ENCODE peak calls at places on chromosomes 5 and 9, in eight cellular contexts. O is CD8-positive, alpha-beta memory T cell; L is activated naive CD8-positive, alpha-beta T cell treated with anti-CD3 and anti-CD28 coated beads for 36 hours; G is cardiac muscle cell; H is A172; E is mucosa of gallbladder; C is HFF-Myc; W is lower lobe of right lung. T is an unnamed sample.

GRCh38 chr5:125376059-125376641 is 629.7 kb upstream of the ZNF608 start:
- DNase-seq in W (no peak), H (no peak), C (no peak), G (no peak), L (no peak), E (no peak), O (no peak), T (no peak)

GRCh38 chr9:18447131-18447530 is 26.8 kb upstream of the ADAMTSL1 start:
- DNase-seq in E (no peak), C (no peak), H (no peak), W (no peak), L (no peak), G (no peak), O (no peak), T (peak; percentile 19)

GRCh38 chr9:133978226-133979123 is 13.6 kb downstream of the VAV2 start:
- DNase-seq in E (no peak), G (no peak), W (peak; percentile 28), O (peak; percentile 25), H (no peak), L (no peak), C (no peak), T (no peak)

GRCh38 chr9:85543196-85543595 is 198.6 kb downstream of the AGTPBP1 start:
- DNase-seq in C (no peak), G (no peak), L (no peak), W (no peak), E (no peak), H (no peak), O (no peak), T (no peak)

GRCh38 chr9:4327504-4328191 is 27.8 kb upstream of the GLIS3 start:
- DNase-seq in E (no peak), H (peak; percentile 27), C (peak; percentile 53), G (no peak), W (no peak), O (no peak), L (no peak), T (peak; percentile 68)

GRCh38 chr5:2023196-2023595 is 140.5 kb upstream of the IRX4 start:
- DNase-seq in O (no peak), E (no peak), H (no peak), W (no peak), G (no peak), L (no peak), C (no peak), T (no peak)

GRCh38 chr9:131097948-131098278 is 1.6 kb downstream of the AIF1L start:
- DNase-seq in O (no peak), C (no peak), H (no peak), W (no peak), E (no peak), G (no peak), L (no peak), T (no peak)

GRCh38 chr9:78298046-78298511 is 1.2 kb downstream of the PSAT1 start:
- DNase-seq in E (no peak), W (no peak), O (no peak), G (peak; percentile 40), L (peak; percentile 11), C (no peak), H (no peak), T (peak; percentile 51)

GRCh38 chr9:928363-929042 is 48.0 kb upstream of the DMRT3 start:
- DNase-seq in G (peak; percentile 53), C (no peak), L (no peak), O (no peak), E (peak; percentile 19), W (no peak), H (no peak), T (no peak)

GRCh38 chr5:140875085-140876065 is at the start of gene PCDHA12:
- DNase-seq in L (no peak), O (no peak), C (no peak), W (no peak), E (no peak), G (peak; percentile 66), H (peak; percentile 35), T (no peak)

GRCh38 chr5:176507911-176508310 is 29.3 kb downstream of the RNF44 start:
- DNase-seq in O (no peak), L (no peak), H (no peak), C (no peak), W (no peak), G (no peak), E (no peak), T (no peak)

GRCh38 chr5:139836469-139837208 is 41.0 kb downstream of the PSD2 start:
- DNase-seq in W (peak; percentile 31), E (no peak), L (no peak), C (no peak), O (peak; percentile 33), H (no peak), G (no peak), T (no peak)

GRCh38 chr5:137478043-137478442 is 21.1 kb downstream of the SPOCK1 start:
- DNase-seq in H (no peak), O (no peak), C (no peak), E (no peak), L (no peak), W (no peak), G (no peak), T (no peak)

GRCh38 chr5:98193921-98194760 is 579.3 kb upstream of the RGMB start:
- DNase-seq in G (no peak), O (no peak), H (no peak), W (no peak), L (no peak), E (no peak), C (no peak), T (no peak)

GRCh38 chr9:14585730-14586473 is 107.3 kb downstream of the ZDHHC21 start:
- DNase-seq in E (no peak), H (no peak), C (no peak), G (no peak), L (peak; percentile 54), O (no peak), W (no peak), T (no peak)

GRCh38 chr9:108815156-108815555 is 40.6 kb downstream of the ACTL7B start:
- DNase-seq in L (no peak), H (no peak), E (no peak), W (no peak), C (no peak), G (no peak), O (no peak), T (no peak)

GRCh38 chr5:178320281-178320855 is 87.8 kb upstream of the PHYKPL start:
- DNase-seq in C (no peak), E (no peak), H (no peak), G (no peak), L (no peak), W (peak; percentile 44), O (no peak), T (no peak)

GRCh38 chr5:33229216-33229615 is 211.5 kb upstream of the TARS1 start:
- DNase-seq in L (no peak), C (no peak), H (no peak), W (no peak), E (no peak), G (no peak), O (no peak), T (no peak)

GRCh38 chr9:100324594-100325200 is 28.0 kb downstream of the TEX10 start:
- DNase-seq in C (no peak), G (peak; percentile 24), W (no peak), E (no peak), L (no peak), O (no peak), H (peak; percentile 28), T (peak; percentile 81)

GRCh38 chr5:6711409-6712135 is 1.7 kb upstream of the TENT4A start:
- DNase-seq in G (no peak), O (no peak), W (no peak), H (no peak), E (no peak), C (no peak), L (no peak), T (no peak)

GRCh38 chr5:95081500-95082355 is 203.2 kb downstream of the MCTP1 start:
- DNase-seq in O (no peak), E (no peak), G (no peak), H (peak; percentile 90), W (peak; percentile 73), L (peak; percentile 35), C (peak; percentile 26), T (peak; percentile 76)

GRCh38 chr9:135144581-135145108 is 57.2 kb downstream of the OLFM1 start:
- DNase-seq in G (no peak), W (no peak), E (no peak), L (no peak), O (no peak), C (no peak), H (peak; percentile 86), T (no peak)

GRCh38 chr5:108579236-108579635 is 168.5 kb upstream of the FER start:
- DNase-seq in E (no peak), C (no peak), L (no peak), O (no peak), W (no peak), G (no peak), H (no peak), T (no peak)

GRCh38 chr5:153559926-153560325 is 69.5 kb downstream of the GRIA1 start:
- DNase-seq in W (no peak), H (no peak), L (no peak), G (no peak), O (no peak), E (no peak), C (no peak), T (peak; percentile 48)

GRCh38 chr5:107373511-107374263 is 297.1 kb downstream of the EFNA5 start:
- DNase-seq in W (no peak), G (no peak), H (no peak), O (no peak), L (no peak), C (no peak), E (no peak), T (no peak)

GRCh38 chr9:132114102-132114707 is 34.5 kb upstream of the MED27 start:
- DNase-seq in E (peak; percentile 65), O (peak; percentile 54), L (peak; percentile 53), W (peak; percentile 64), G (peak; percentile 89), H (peak; percentile 69), C (no peak), T (peak; percentile 74)

GRCh38 chr5:139775872-139776271 is 19.7 kb upstream of the PSD2 start:
- DNase-seq in E (no peak), G (no peak), C (no peak), W (no peak), H (no peak), O (no peak), L (no peak), T (no peak)

GRCh38 chr9:129703121-129703520 is 37.7 kb downstream of the PRRX2 start:
- DNase-seq in O (no peak), E (no peak), L (no peak), G (no peak), H (no peak), W (no peak), C (no peak), T (no peak)

GRCh38 chr5:135227064-135228022 is 171.7 kb downstream of the MACROH2A1 start:
- DNase-seq in L (no peak), E (no peak), W (no peak), C (no peak), G (no peak), H (no peak), O (peak; percentile 15), T (no peak)

GRCh38 chr5:41559184-41559583 is 48.8 kb upstream of the PLCXD3 start:
- DNase-seq in E (no peak), H (no peak), C (no peak), G (no peak), W (no peak), L (no peak), O (no peak), T (no peak)

GRCh38 chr5:157269763-157270272 is 3.9 kb downstream of the CYFIP2 start:
- DNase-seq in O (no peak), H (no peak), L (no peak), C (no peak), W (no peak), G (no peak), E (no peak), T (no peak)

GRCh38 chr5:927172-928015 is 34.7 kb downstream of the TRIP13 start:
- DNase-seq in O (no peak), E (no peak), L (no peak), C (no peak), H (no peak), W (no peak), G (no peak), T (no peak)

GRCh38 chr9:85743290-85744128 is 1.8 kb upstream of the AGTPBP1 start:
- DNase-seq in H (peak; percentile 93), G (no peak), O (no peak), E (peak; percentile 22), W (peak; percentile 80), L (no peak), C (no peak), T (peak; percentile 34)

GRCh38 chr5:33794550-33795300 is 97.1 kb downstream of the ADAMTS12 start:
- DNase-seq in H (peak; percentile 75), L (no peak), C (no peak), G (no peak), E (no peak), W (no peak), O (no peak), T (peak; percentile 57)